ENCODE peak calls at places on chromosomes 1 and 21, in five cellular contexts. One of them, this sample, is unnamed.

GRCh38 chr1:244839656-244840055 is 4.2 kb downstream of the COX20 start:
- DNase-seq in MM.1S: no peak
- DNase-seq in foreskin fibroblast: no peak
- DNase-seq in anterior cingulate cortex: no peak
- DNase-seq in hypothalamus: no peak
- DNase-seq in this sample: no peak

GRCh38 chr1:74395492-74395891 is 116.9 kb downstream of the LRRC53 start:
- DNase-seq in MM.1S: no peak
- DNase-seq in foreskin fibroblast: no peak
- DNase-seq in anterior cingulate cortex: no peak
- DNase-seq in hypothalamus: no peak
- DNase-seq in this sample: no peak

GRCh38 chr1:65172936-65173335 is 24.9 kb downstream of the AK4 start:
- DNase-seq in MM.1S: no peak
- DNase-seq in foreskin fibroblast: no peak
- DNase-seq in anterior cingulate cortex: no peak
- DNase-seq in hypothalamus: no peak
- DNase-seq in this sample: no peak

GRCh38 chr1:22343456-22344426 is 107.9 kb upstream of the ZBTB40 start:
- DNase-seq in MM.1S: no peak
- DNase-seq in foreskin fibroblast: no peak
- DNase-seq in anterior cingulate cortex: no peak
- DNase-seq in hypothalamus: no peak
- DNase-seq in this sample: no peak

GRCh38 chr1:229479660-229480399 is 28.3 kb downstream of the NUP133 start:
- DNase-seq in MM.1S: no peak
- DNase-seq in foreskin fibroblast: no peak
- DNase-seq in anterior cingulate cortex: no peak
- DNase-seq in hypothalamus: no peak
- DNase-seq in this sample: no peak

GRCh38 chr1:8089535-8090228 is 63.6 kb upstream of the ERRFI1 start:
- DNase-seq in MM.1S: no peak
- DNase-seq in foreskin fibroblast: peak; percentile 67
- DNase-seq in anterior cingulate cortex: peak; percentile 4
- DNase-seq in hypothalamus: no peak
- DNase-seq in this sample: no peak

GRCh38 chr1:60436148-60436547 is 362.6 kb upstream of the C1orf87 start:
- DNase-seq in MM.1S: no peak
- DNase-seq in foreskin fibroblast: no peak
- DNase-seq in anterior cingulate cortex: no peak
- DNase-seq in hypothalamus: no peak
- DNase-seq in this sample: no peak

GRCh38 chr1:24966724-24967346 is 36.8 kb upstream of the RUNX3 start:
- DNase-seq in MM.1S: no peak
- DNase-seq in foreskin fibroblast: peak; percentile 30
- DNase-seq in anterior cingulate cortex: no peak
- DNase-seq in hypothalamus: no peak
- DNase-seq in this sample: no peak

GRCh38 chr1:91809267-91809666 is 76.7 kb downstream of the TGFBR3 start:
- DNase-seq in MM.1S: no peak
- DNase-seq in foreskin fibroblast: peak; percentile 62
- DNase-seq in anterior cingulate cortex: no peak
- DNase-seq in hypothalamus: no peak
- DNase-seq in this sample: no peak

GRCh38 chr1:86546787-86547221 is at the start of gene CLCA4:
- DNase-seq in MM.1S: no peak
- DNase-seq in foreskin fibroblast: no peak
- DNase-seq in anterior cingulate cortex: no peak
- DNase-seq in hypothalamus: no peak
- DNase-seq in this sample: no peak

GRCh38 chr21:26451014-26451740 is 121.9 kb downstream of the CYYR1 start:
- DNase-seq in MM.1S: no peak
- DNase-seq in foreskin fibroblast: no peak
- DNase-seq in anterior cingulate cortex: no peak
- DNase-seq in hypothalamus: no peak
- DNase-seq in this sample: no peak

GRCh38 chr1:201329286-201329685 is 46.0 kb downstream of the PKP1 start:
- DNase-seq in MM.1S: no peak
- DNase-seq in foreskin fibroblast: no peak
- DNase-seq in anterior cingulate cortex: no peak
- DNase-seq in hypothalamus: no peak
- DNase-seq in this sample: no peak

GRCh38 chr1:70034403-70034802 is 171.0 kb downstream of the LRRC40 start:
- DNase-seq in MM.1S: no peak
- DNase-seq in foreskin fibroblast: peak; percentile 67
- DNase-seq in anterior cingulate cortex: no peak
- DNase-seq in hypothalamus: no peak
- DNase-seq in this sample: no peak

GRCh38 chr1:246280551-246280950 is 226.5 kb downstream of the SMYD3 start:
- DNase-seq in MM.1S: no peak
- DNase-seq in foreskin fibroblast: no peak
- DNase-seq in anterior cingulate cortex: no peak
- DNase-seq in hypothalamus: no peak
- DNase-seq in this sample: no peak

GRCh38 chr1:223123238-223123976 is 19.6 kb downstream of the TLR5 start:
- DNase-seq in MM.1S: peak; percentile 80
- DNase-seq in foreskin fibroblast: peak; percentile 37
- DNase-seq in anterior cingulate cortex: no peak
- DNase-seq in hypothalamus: no peak
- DNase-seq in this sample: no peak

GRCh38 chr21:34022557-34023335 is 50.6 kb upstream of the MRPS6 start:
- DNase-seq in MM.1S: no peak
- DNase-seq in foreskin fibroblast: no peak
- DNase-seq in anterior cingulate cortex: no peak
- DNase-seq in hypothalamus: no peak
- DNase-seq in this sample: no peak

GRCh38 chr21:44884059-44884458 is 10.6 kb upstream of the PTTG1IP start:
- DNase-seq in MM.1S: no peak
- DNase-seq in foreskin fibroblast: no peak
- DNase-seq in anterior cingulate cortex: no peak
- DNase-seq in hypothalamus: no peak
- DNase-seq in this sample: no peak

GRCh38 chr1:17569200-17570139 is 30.0 kb downstream of the ARHGEF10L start:
- DNase-seq in MM.1S: no peak
- DNase-seq in foreskin fibroblast: peak; percentile 87
- DNase-seq in anterior cingulate cortex: peak; percentile 86
- DNase-seq in hypothalamus: peak; percentile 20
- DNase-seq in this sample: peak; percentile 78

GRCh38 chr1:8970870-8971337 is 25.2 kb downstream of the CA6 start:
- DNase-seq in MM.1S: peak; percentile 66
- DNase-seq in foreskin fibroblast: no peak
- DNase-seq in anterior cingulate cortex: no peak
- DNase-seq in hypothalamus: no peak
- DNase-seq in this sample: no peak

GRCh38 chr1:52579415-52579814 is 22.8 kb upstream of the GPX7 start:
- DNase-seq in MM.1S: no peak
- DNase-seq in foreskin fibroblast: no peak
- DNase-seq in anterior cingulate cortex: no peak
- DNase-seq in hypothalamus: no peak
- DNase-seq in this sample: no peak

GRCh38 chr21:45987121-45987711 is 5.6 kb downstream of the COL6A1 start:
- DNase-seq in MM.1S: no peak
- DNase-seq in foreskin fibroblast: no peak
- DNase-seq in anterior cingulate cortex: no peak
- DNase-seq in hypothalamus: no peak
- DNase-seq in this sample: no peak

GRCh38 chr1:53172751-53173498 is 23.7 kb upstream of the CPT2 start:
- DNase-seq in MM.1S: no peak
- DNase-seq in foreskin fibroblast: peak; percentile 65
- DNase-seq in anterior cingulate cortex: no peak
- DNase-seq in hypothalamus: no peak
- DNase-seq in this sample: no peak

GRCh38 chr1:171793656-171794055 is 12.2 kb downstream of the METTL13 start:
- DNase-seq in MM.1S: no peak
- DNase-seq in foreskin fibroblast: no peak
- DNase-seq in anterior cingulate cortex: no peak
- DNase-seq in hypothalamus: no peak
- DNase-seq in this sample: no peak

GRCh38 chr1:13540871-13541270 is 27.1 kb upstream of the LRRC38 start:
- DNase-seq in MM.1S: no peak
- DNase-seq in foreskin fibroblast: no peak
- DNase-seq in anterior cingulate cortex: peak; percentile 39
- DNase-seq in hypothalamus: no peak
- DNase-seq in this sample: peak; percentile 6

GRCh38 chr1:31479801-31480200 is 66.8 kb downstream of the SERINC2 start:
- DNase-seq in MM.1S: no peak
- DNase-seq in foreskin fibroblast: peak; percentile 42
- DNase-seq in anterior cingulate cortex: no peak
- DNase-seq in hypothalamus: no peak
- DNase-seq in this sample: no peak

GRCh38 chr21:37341254-37341960 is 25.2 kb upstream of the DYRK1A start:
- DNase-seq in MM.1S: no peak
- DNase-seq in foreskin fibroblast: peak; percentile 43
- DNase-seq in anterior cingulate cortex: no peak
- DNase-seq in hypothalamus: no peak
- DNase-seq in this sample: no peak

GRCh38 chr1:244173765-244174164 is 122.7 kb downstream of the ZBTB18 start:
- DNase-seq in MM.1S: no peak
- DNase-seq in foreskin fibroblast: no peak
- DNase-seq in anterior cingulate cortex: no peak
- DNase-seq in hypothalamus: no peak
- DNase-seq in this sample: no peak

GRCh38 chr1:3222042-3222692 is 153.2 kb downstream of the PRDM16 start:
- DNase-seq in MM.1S: no peak
- DNase-seq in foreskin fibroblast: no peak
- DNase-seq in anterior cingulate cortex: no peak
- DNase-seq in hypothalamus: no peak
- DNase-seq in this sample: no peak

GRCh38 chr21:16070207-16070651 is 340.4 kb downstream of the USP25 start:
- DNase-seq in MM.1S: no peak
- DNase-seq in foreskin fibroblast: no peak
- DNase-seq in anterior cingulate cortex: peak; percentile 47
- DNase-seq in hypothalamus: peak; percentile 32
- DNase-seq in this sample: peak; percentile 73

GRCh38 chr21:32682696-32683474 is 44.9 kb downstream of the SYNJ1 start:
- DNase-seq in MM.1S: no peak
- DNase-seq in foreskin fibroblast: no peak
- DNase-seq in anterior cingulate cortex: no peak
- DNase-seq in hypothalamus: no peak
- DNase-seq in this sample: no peak